ENCODE peak calls at places on chromosomes 16 and 17, in ten cellular contexts. One of them, this sample, is unnamed.

GRCh38 chr17:55606431-55606830 is 95.2 kb upstream of the SMIM36 start:
- DNase-seq in HCEC 1CT: no peak
- DNase-seq in nephron progenitor cell: no peak
- DNase-seq in right cardiac atrium: no peak
- DNase-seq in GM23338: no peak
- DNase-seq in NCI-H1092: peak
- DNase-seq in esophagus squamous epithelium: no peak
- DNase-seq in GM19239: no peak
- DNase-seq in T-helper 9 cell: no peak
- DNase-seq in NCI-H345: no peak
- DNase-seq in this sample: no peak

GRCh38 chr17:48631693-48632578 is 5.8 kb upstream of the HOXB9 start:
- DNase-seq in nephron progenitor cell: peak
- DNase-seq in right cardiac atrium: no peak
- DNase-seq in T-helper 9 cell: no peak
- DNase-seq in GM19239: no peak
- DNase-seq in GM23338: peak
- DNase-seq in HCEC 1CT: no peak
- DNase-seq in NCI-H345: no peak
- DNase-seq in esophagus squamous epithelium: no peak
- DNase-seq in NCI-H1092: no peak
- DNase-seq in this sample: no peak

GRCh38 chr17:57009737-57010445 is 32.0 kb downstream of the SCPEP1 start:
- DNase-seq in GM23338: peak
- DNase-seq in HCEC 1CT: peak
- DNase-seq in nephron progenitor cell: peak
- DNase-seq in right cardiac atrium: no peak
- DNase-seq in NCI-H1092: peak
- DNase-seq in T-helper 9 cell: peak
- DNase-seq in NCI-H345: peak
- DNase-seq in esophagus squamous epithelium: no peak
- DNase-seq in GM19239: peak
- DNase-seq in this sample: peak

GRCh38 chr17:32755045-32755805 is 121.7 kb downstream of the MYO1D start:
- DNase-seq in NCI-H345: no peak
- DNase-seq in right cardiac atrium: no peak
- DNase-seq in HCEC 1CT: peak
- DNase-seq in GM19239: no peak
- DNase-seq in T-helper 9 cell: no peak
- DNase-seq in esophagus squamous epithelium: no peak
- DNase-seq in nephron progenitor cell: no peak
- DNase-seq in GM23338: peak
- DNase-seq in NCI-H1092: peak
- DNase-seq in this sample: no peak

GRCh38 chr17:76812968-76813367 is 55.2 kb upstream of the MGAT5B start:
- DNase-seq in T-helper 9 cell: no peak
- DNase-seq in HCEC 1CT: no peak
- DNase-seq in NCI-H1092: no peak
- DNase-seq in GM19239: no peak
- DNase-seq in nephron progenitor cell: no peak
- DNase-seq in right cardiac atrium: no peak
- DNase-seq in NCI-H345: no peak
- DNase-seq in esophagus squamous epithelium: no peak
- DNase-seq in GM23338: no peak
- DNase-seq in this sample: no peak

GRCh38 chr17:80361495-80362220 is 53.3 kb upstream of the ENDOV start:
- DNase-seq in GM19239: no peak
- DNase-seq in HCEC 1CT: no peak
- DNase-seq in nephron progenitor cell: peak
- DNase-seq in right cardiac atrium: no peak
- DNase-seq in T-helper 9 cell: no peak
- DNase-seq in NCI-H345: no peak
- DNase-seq in esophagus squamous epithelium: no peak
- DNase-seq in GM23338: peak
- DNase-seq in NCI-H1092: no peak
- DNase-seq in this sample: no peak

GRCh38 chr16:11271610-11272009 is 1.8 kb downstream of the PRM3 start:
- DNase-seq in esophagus squamous epithelium: no peak
- DNase-seq in HCEC 1CT: no peak
- DNase-seq in nephron progenitor cell: no peak
- DNase-seq in GM23338: no peak
- DNase-seq in NCI-H345: no peak
- DNase-seq in right cardiac atrium: no peak
- DNase-seq in NCI-H1092: no peak
- DNase-seq in T-helper 9 cell: no peak
- DNase-seq in GM19239: no peak
- DNase-seq in this sample: no peak

GRCh38 chr17:13321932-13322701 is 279.6 kb downstream of the HS3ST3A1 start:
- DNase-seq in right cardiac atrium: no peak
- DNase-seq in T-helper 9 cell: no peak
- DNase-seq in HCEC 1CT: no peak
- DNase-seq in nephron progenitor cell: no peak
- DNase-seq in NCI-H345: no peak
- DNase-seq in NCI-H1092: no peak
- DNase-seq in GM19239: no peak
- DNase-seq in esophagus squamous epithelium: no peak
- DNase-seq in GM23338: no peak
- DNase-seq in this sample: no peak

GRCh38 chr17:19486351-19487008 is 47.2 kb upstream of the SLC47A1 start:
- DNase-seq in esophagus squamous epithelium: no peak
- DNase-seq in GM19239: no peak
- DNase-seq in GM23338: no peak
- DNase-seq in T-helper 9 cell: no peak
- DNase-seq in HCEC 1CT: no peak
- DNase-seq in right cardiac atrium: no peak
- DNase-seq in NCI-H345: no peak
- DNase-seq in NCI-H1092: no peak
- DNase-seq in nephron progenitor cell: no peak
- DNase-seq in this sample: no peak

GRCh38 chr17:327296-327695 is 25.3 kb downstream of the RPH3AL start:
- DNase-seq in nephron progenitor cell: no peak
- DNase-seq in NCI-H345: no peak
- DNase-seq in GM23338: no peak
- DNase-seq in esophagus squamous epithelium: no peak
- DNase-seq in GM19239: no peak
- DNase-seq in right cardiac atrium: no peak
- DNase-seq in T-helper 9 cell: no peak
- DNase-seq in NCI-H1092: no peak
- DNase-seq in HCEC 1CT: no peak
- DNase-seq in this sample: no peak

GRCh38 chr17:17890773-17891759 is 54.3 kb upstream of the SREBF1 start:
- DNase-seq in nephron progenitor cell: peak
- DNase-seq in NCI-H345: peak
- DNase-seq in NCI-H1092: no peak
- DNase-seq in GM23338: peak
- DNase-seq in T-helper 9 cell: peak
- DNase-seq in right cardiac atrium: peak
- DNase-seq in HCEC 1CT: peak
- DNase-seq in GM19239: peak
- DNase-seq in esophagus squamous epithelium: no peak
- DNase-seq in this sample: peak

GRCh38 chr17:40109471-40109824 is 9.1 kb upstream of the NR1D1 start:
- DNase-seq in right cardiac atrium: no peak
- DNase-seq in NCI-H1092: no peak
- DNase-seq in nephron progenitor cell: no peak
- DNase-seq in GM23338: no peak
- DNase-seq in NCI-H345: no peak
- DNase-seq in T-helper 9 cell: no peak
- DNase-seq in GM19239: no peak
- DNase-seq in esophagus squamous epithelium: no peak
- DNase-seq in HCEC 1CT: peak
- DNase-seq in this sample: no peak

GRCh38 chr17:79960788-79961522 is 74.7 kb downstream of the TBC1D16 start:
- DNase-seq in NCI-H1092: no peak
- DNase-seq in HCEC 1CT: peak
- DNase-seq in T-helper 9 cell: no peak
- DNase-seq in GM19239: no peak
- DNase-seq in right cardiac atrium: no peak
- DNase-seq in GM23338: no peak
- DNase-seq in esophagus squamous epithelium: no peak
- DNase-seq in NCI-H345: no peak
- DNase-seq in nephron progenitor cell: no peak
- DNase-seq in this sample: no peak

GRCh38 chr16:68463904-68464303 is 15.6 kb upstream of the SMPD3 start:
- DNase-seq in right cardiac atrium: no peak
- DNase-seq in NCI-H1092: no peak
- DNase-seq in T-helper 9 cell: no peak
- DNase-seq in GM19239: no peak
- DNase-seq in nephron progenitor cell: no peak
- DNase-seq in GM23338: no peak
- DNase-seq in NCI-H345: no peak
- DNase-seq in esophagus squamous epithelium: no peak
- DNase-seq in HCEC 1CT: no peak
- DNase-seq in this sample: no peak

GRCh38 chr17:3914319-3914685 is 2.0 kb downstream of the P2RX1 start:
- DNase-seq in GM23338: no peak
- DNase-seq in right cardiac atrium: no peak
- DNase-seq in nephron progenitor cell: no peak
- DNase-seq in T-helper 9 cell: no peak
- DNase-seq in esophagus squamous epithelium: no peak
- DNase-seq in NCI-H1092: no peak
- DNase-seq in NCI-H345: no peak
- DNase-seq in GM19239: peak
- DNase-seq in HCEC 1CT: no peak
- DNase-seq in this sample: no peak

GRCh38 chr16:72894291-72895151 is 153.4 kb downstream of the ZFHX3 start:
- DNase-seq in GM23338: no peak
- DNase-seq in NCI-H1092: no peak
- DNase-seq in nephron progenitor cell: no peak
- DNase-seq in NCI-H345: no peak
- DNase-seq in HCEC 1CT: no peak
- DNase-seq in T-helper 9 cell: no peak
- DNase-seq in GM19239: no peak
- DNase-seq in esophagus squamous epithelium: no peak
- DNase-seq in right cardiac atrium: no peak
- DNase-seq in this sample: no peak

GRCh38 chr16:64412578-64413280 is 709.1 kb downstream of the CDH11 start:
- DNase-seq in nephron progenitor cell: no peak
- DNase-seq in right cardiac atrium: peak
- DNase-seq in HCEC 1CT: peak
- DNase-seq in GM23338: no peak
- DNase-seq in T-helper 9 cell: no peak
- DNase-seq in NCI-H1092: no peak
- DNase-seq in GM19239: no peak
- DNase-seq in NCI-H345: no peak
- DNase-seq in esophagus squamous epithelium: no peak
- DNase-seq in this sample: no peak

GRCh38 chr16:64864232-64864803 is 257.5 kb downstream of the CDH11 start:
- DNase-seq in GM23338: no peak
- DNase-seq in NCI-H345: no peak
- DNase-seq in right cardiac atrium: no peak
- DNase-seq in HCEC 1CT: peak
- DNase-seq in esophagus squamous epithelium: no peak
- DNase-seq in nephron progenitor cell: no peak
- DNase-seq in GM19239: no peak
- DNase-seq in NCI-H1092: no peak
- DNase-seq in T-helper 9 cell: no peak
- DNase-seq in this sample: no peak

GRCh38 chr17:34485999-34486398 is 93.4 kb upstream of the TMEM132E start:
- DNase-seq in right cardiac atrium: no peak
- DNase-seq in NCI-H1092: no peak
- DNase-seq in GM19239: no peak
- DNase-seq in nephron progenitor cell: no peak
- DNase-seq in HCEC 1CT: no peak
- DNase-seq in T-helper 9 cell: no peak
- DNase-seq in esophagus squamous epithelium: no peak
- DNase-seq in NCI-H345: no peak
- DNase-seq in GM23338: no peak
- DNase-seq in this sample: no peak

GRCh38 chr17:11598274-11599221 is at the start of gene DNAH9:
- DNase-seq in right cardiac atrium: peak
- DNase-seq in NCI-H1092: peak
- DNase-seq in GM23338: peak
- DNase-seq in nephron progenitor cell: peak
- DNase-seq in esophagus squamous epithelium: peak
- DNase-seq in T-helper 9 cell: no peak
- DNase-seq in HCEC 1CT: no peak
- DNase-seq in GM19239: no peak
- DNase-seq in NCI-H345: peak
- DNase-seq in this sample: no peak

GRCh38 chr17:80177986-80178590 is 8.3 kb downstream of the CARD14 start:
- DNase-seq in HCEC 1CT: no peak
- DNase-seq in NCI-H1092: no peak
- DNase-seq in nephron progenitor cell: no peak
- DNase-seq in esophagus squamous epithelium: no peak
- DNase-seq in NCI-H345: no peak
- DNase-seq in T-helper 9 cell: no peak
- DNase-seq in GM23338: no peak
- DNase-seq in right cardiac atrium: no peak
- DNase-seq in GM19239: no peak
- DNase-seq in this sample: no peak

GRCh38 chr17:45149669-45150603 is 1.7 kb downstream of the HEXIM1 start:
- DNase-seq in NCI-H1092: no peak
- DNase-seq in GM23338: peak
- DNase-seq in GM19239: no peak
- DNase-seq in NCI-H345: peak
- DNase-seq in esophagus squamous epithelium: no peak
- DNase-seq in T-helper 9 cell: peak
- DNase-seq in nephron progenitor cell: peak
- DNase-seq in HCEC 1CT: peak
- DNase-seq in right cardiac atrium: peak
- DNase-seq in this sample: peak

GRCh38 chr17:74678541-74678940 is 34.2 kb downstream of the CD300LF start:
- DNase-seq in GM23338: no peak
- DNase-seq in esophagus squamous epithelium: no peak
- DNase-seq in HCEC 1CT: no peak
- DNase-seq in right cardiac atrium: no peak
- DNase-seq in NCI-H345: no peak
- DNase-seq in NCI-H1092: no peak
- DNase-seq in T-helper 9 cell: no peak
- DNase-seq in GM19239: no peak
- DNase-seq in nephron progenitor cell: no peak
- DNase-seq in this sample: no peak

GRCh38 chr17:77802811-77803220 is 155.7 kb upstream of the TNRC6C start:
- DNase-seq in GM19239: no peak
- DNase-seq in T-helper 9 cell: no peak
- DNase-seq in right cardiac atrium: peak
- DNase-seq in NCI-H345: peak
- DNase-seq in GM23338: peak
- DNase-seq in HCEC 1CT: no peak
- DNase-seq in NCI-H1092: peak
- DNase-seq in nephron progenitor cell: peak
- DNase-seq in esophagus squamous epithelium: no peak
- DNase-seq in this sample: no peak

GRCh38 chr16:80014241-80014939 is 413.9 kb upstream of the MAF start:
- DNase-seq in HCEC 1CT: no peak
- DNase-seq in NCI-H345: no peak
- DNase-seq in nephron progenitor cell: no peak
- DNase-seq in GM19239: no peak
- DNase-seq in GM23338: no peak
- DNase-seq in NCI-H1092: no peak
- DNase-seq in right cardiac atrium: no peak
- DNase-seq in esophagus squamous epithelium: no peak
- DNase-seq in T-helper 9 cell: no peak
- DNase-seq in this sample: no peak

GRCh38 chr17:42544874-42545283 is 7.8 kb upstream of the HSD17B1 start:
- DNase-seq in GM19239: no peak
- DNase-seq in T-helper 9 cell: no peak
- DNase-seq in NCI-H1092: no peak
- DNase-seq in GM23338: no peak
- DNase-seq in nephron progenitor cell: no peak
- DNase-seq in HCEC 1CT: no peak
- DNase-seq in esophagus squamous epithelium: no peak
- DNase-seq in NCI-H345: no peak
- DNase-seq in right cardiac atrium: no peak
- DNase-seq in this sample: no peak

GRCh38 chr17:69516225-69516624 is 101.7 kb downstream of the MAP2K6 start:
- DNase-seq in NCI-H345: no peak
- DNase-seq in GM23338: no peak
- DNase-seq in nephron progenitor cell: no peak
- DNase-seq in T-helper 9 cell: no peak
- DNase-seq in right cardiac atrium: no peak
- DNase-seq in esophagus squamous epithelium: no peak
- DNase-seq in HCEC 1CT: no peak
- DNase-seq in GM19239: no peak
- DNase-seq in NCI-H1092: no peak
- DNase-seq in this sample: no peak

GRCh38 chr16:50551243-50551642 is 3.0 kb downstream of the NKD1 start:
- DNase-seq in NCI-H345: no peak
- DNase-seq in right cardiac atrium: no peak
- DNase-seq in NCI-H1092: no peak
- DNase-seq in GM23338: no peak
- DNase-seq in HCEC 1CT: no peak
- DNase-seq in T-helper 9 cell: no peak
- DNase-seq in esophagus squamous epithelium: no peak
- DNase-seq in nephron progenitor cell: no peak
- DNase-seq in GM19239: no peak
- DNase-seq in this sample: no peak